ENCODE peak calls at places on chromosomes 2 and 18, in ten cellular contexts. K is GM12891, M is cardiac fibroblast, J is T-helper 17 cell, V is renal cortical epithelial cell, I is AML-193, F is amniotic stem cell, O is transverse colon, U is NCI-H774, D is NCI-H2029 treated with DMSO at 0.1 percent for 48 hours. E is an unnamed sample.

GRCh38 chr2:200681731-200682130 is 95.9 kb downstream of the AOX1 start:
- DNase-seq in V (no peak), I (no peak), M (peak; percentile 70), K (no peak), O (no peak), U (no peak), D (no peak), J (no peak), F (no peak), E (no peak)

GRCh38 chr2:68469935-68470334 is 2.5 kb downstream of the APLF start:
- DNase-seq in V (peak; percentile 20), F (no peak), J (no peak), I (no peak), K (no peak), O (no peak), D (no peak), M (no peak), U (no peak), E (no peak)

GRCh38 chr2:19746611-19747309 is 155.0 kb downstream of the TTC32 start:
- DNase-seq in O (no peak), J (no peak), I (no peak), V (no peak), M (peak; percentile 39), F (no peak), K (peak; percentile 37), D (no peak), U (no peak), E (no peak)

GRCh38 chr2:54605836-54606235 is 117.6 kb upstream of the EML6 start:
- DNase-seq in M (no peak), J (no peak), I (no peak), D (no peak), V (no peak), K (no peak), O (no peak), F (no peak), U (no peak), E (no peak)

GRCh38 chr2:113080134-113080533 is 12.4 kb downstream of the IL1F10 start:
- DNase-seq in O (peak; percentile 11), U (no peak), V (no peak), J (peak; percentile 29), K (peak; percentile 21), D (no peak), M (peak; percentile 31), I (peak; percentile 28), F (no peak), E (no peak)

GRCh38 chr18:59902180-59902992 is 2.6 kb downstream of the PMAIP1 start:
- DNase-seq in M (no peak), K (no peak), D (no peak), J (no peak), U (no peak), I (no peak), O (no peak), V (peak; percentile 86), F (no peak), E (no peak)

GRCh38 chr2:73985318-73986084 is 791 bp downstream of the TET3 start:
- DNase-seq in K (peak; percentile 53), U (no peak), V (no peak), D (no peak), F (no peak), I (peak; percentile 73), O (peak; percentile 40), M (peak; percentile 38), J (peak; percentile 52), E (peak; percentile 11)

GRCh38 chr2:25505630-25506029 is 163.9 kb upstream of the DNMT3A start:
- DNase-seq in K (no peak), D (no peak), V (no peak), M (no peak), F (no peak), J (no peak), U (no peak), O (no peak), I (no peak), E (no peak)

GRCh38 chr2:20185176-20186022 is 39.5 kb downstream of the SDC1 start:
- DNase-seq in D (no peak), F (no peak), K (no peak), U (no peak), O (no peak), I (no peak), V (peak; percentile 89), M (peak; percentile 48), J (no peak), E (no peak)

GRCh38 chr2:23283-23682 is 23.0 kb downstream of the FAM110C start:
- DNase-seq in M (no peak), F (no peak), U (no peak), V (no peak), I (no peak), D (no peak), K (no peak), O (no peak), J (no peak), E (no peak)

GRCh38 chr2:156537147-156537546 is 101.0 kb downstream of the GPD2 start:
- DNase-seq in I (no peak), K (no peak), J (no peak), V (peak; percentile 56), M (peak; percentile 14), U (no peak), F (peak; percentile 43), O (no peak), D (no peak), E (no peak)

GRCh38 chr2:173545364-173545734 is 190.7 kb downstream of the CDCA7 start:
- DNase-seq in M (no peak), V (peak; percentile 81), K (no peak), D (no peak), U (no peak), J (no peak), F (no peak), I (no peak), O (no peak), E (no peak)

GRCh38 chr18:40133253-40133652 is 1821.8 kb upstream of the PIK3C3 start:
- DNase-seq in J (no peak), I (no peak), O (no peak), M (no peak), K (no peak), U (no peak), F (no peak), D (no peak), V (peak; percentile 2), E (no peak)

GRCh38 chr2:17558878-17559277 is 18.4 kb downstream of the VSNL1 start:
- DNase-seq in O (no peak), J (no peak), I (no peak), K (no peak), U (no peak), M (no peak), F (no peak), D (no peak), V (no peak), E (no peak)

GRCh38 chr18:73835656-73836055 is 312.0 kb downstream of the FBXO15 start:
- DNase-seq in F (no peak), U (no peak), J (no peak), M (no peak), I (no peak), K (no peak), V (no peak), O (no peak), D (no peak), E (no peak)

GRCh38 chr2:122799391-122799790 is 1043.9 kb downstream of the TSN start:
- DNase-seq in I (no peak), D (no peak), U (no peak), F (no peak), V (no peak), M (peak; percentile 87), O (no peak), J (no peak), K (no peak), E (no peak)

GRCh38 chr2:69272803-69273471 is 114.1 kb downstream of the GFPT1 start:
- DNase-seq in F (no peak), V (no peak), O (no peak), U (no peak), D (no peak), J (no peak), K (no peak), M (peak; percentile 83), I (peak; percentile 52), E (no peak)

GRCh38 chr18:3481696-3482210 is 31.8 kb downstream of the TGIF1 start:
- DNase-seq in V (no peak), O (peak; percentile 35), F (no peak), M (peak; percentile 69), D (no peak), I (peak; percentile 64), U (no peak), K (peak; percentile 28), J (no peak), E (no peak)

GRCh38 chr2:133200684-133201421 is 367.4 kb downstream of the NCKAP5 start:
- DNase-seq in V (peak; percentile 96), U (no peak), D (no peak), F (peak; percentile 40), M (peak; percentile 63), O (no peak), J (no peak), K (no peak), I (no peak), E (peak; percentile 25)

GRCh38 chr2:112848833-112849232 is 12.3 kb upstream of the IL1B start:
- DNase-seq in I (no peak), J (no peak), F (no peak), O (no peak), U (no peak), K (no peak), M (no peak), D (no peak), V (no peak), E (no peak)

GRCh38 chr2:36338827-36339145 is 16.8 kb upstream of the CRIM1 start:
- DNase-seq in K (no peak), I (no peak), M (peak; percentile 30), F (no peak), V (peak; percentile 92), J (no peak), O (no peak), U (no peak), D (no peak), E (no peak)

GRCh38 chr2:170462433-170463205 is 252.5 kb upstream of the SP5 start:
- DNase-seq in I (no peak), F (no peak), M (no peak), D (no peak), O (no peak), J (no peak), U (no peak), V (no peak), K (no peak), E (no peak)

GRCh38 chr2:143530753-143531152 is 401.5 kb downstream of the ARHGAP15 start:
- DNase-seq in O (no peak), M (peak; percentile 12), V (no peak), D (no peak), I (no peak), U (no peak), K (no peak), J (no peak), F (no peak), E (no peak)

GRCh38 chr2:168278424-168278888 is 31.1 kb upstream of the STK39 start:
- DNase-seq in I (no peak), F (no peak), V (peak; percentile 90), D (no peak), K (no peak), O (peak; percentile 80), U (peak; percentile 34), M (peak; percentile 44), J (no peak), E (peak; percentile 66)

GRCh38 chr2:102044235-102044920 is 52.6 kb downstream of the IL1R2 start:
- DNase-seq in K (no peak), O (no peak), M (no peak), I (no peak), D (no peak), F (no peak), V (no peak), U (no peak), J (no peak), E (no peak)

GRCh38 chr2:82344670-82345069 is 2040.1 kb upstream of the LRRTM1 start:
- DNase-seq in J (no peak), I (no peak), F (no peak), M (peak; percentile 41), V (no peak), K (no peak), O (no peak), D (no peak), U (no peak), E (no peak)

GRCh38 chr2:17756629-17757028 is 2.7 kb downstream of the GEN1 start:
- DNase-seq in F (no peak), J (no peak), U (no peak), D (no peak), V (peak; percentile 48), I (no peak), O (no peak), M (peak; percentile 40), K (no peak), E (no peak)

GRCh38 chr18:59140287-59140885 is 702 bp downstream of the SEC11C start:
- DNase-seq in F (no peak), K (no peak), D (no peak), U (no peak), O (peak; percentile 33), I (peak; percentile 14), M (peak; percentile 42), J (no peak), V (peak; percentile 57), E (peak; percentile 12)

E was measured in T1000.